ENCODE peak calls at places on chromosomes 16 and 17, in seven cellular contexts. L, E, R, O, N, H and Q are unnamed samples.

GRCh38 chr17:20008242-20009051 is 712 bp upstream of the SPECC1 start:
- DNase-seq in N (no peak), H (peak), R (peak), E (peak), L (no peak), O (peak), Q (no peak)

GRCh38 chr16:19700319-19700781 is 17.7 kb downstream of the KNOP1 start:
- DNase-seq in L (peak), H (peak), N (no peak), E (peak), O (no peak), R (no peak), Q (no peak)

GRCh38 chr16:46688101-46688656 is 799 bp downstream of the VPS35 start:
- DNase-seq in R (no peak), N (no peak), O (peak), H (no peak), E (peak), L (peak), Q (no peak)

GRCh38 chr17:81094744-81095607 is 60.0 kb downstream of the BAIAP2 start:
- DNase-seq in O (peak), L (peak), H (peak), R (no peak), N (peak), E (peak), Q (peak)

GRCh38 chr17:1577186-1577585 is 14.6 kb upstream of the PITPNA start:
- DNase-seq in N (peak), H (peak), L (peak), E (peak), R (peak), O (peak), Q (no peak)

GRCh38 chr17:3589784-3590183 is 19.4 kb downstream of the TRPV1 start:
- DNase-seq in L (no peak), R (no peak), O (no peak), E (no peak), N (no peak), H (no peak), Q (no peak)

GRCh38 chr17:70687421-70687820 is 518.1 kb downstream of the KCNJ2 start:
- DNase-seq in L (no peak), E (no peak), H (no peak), O (no peak), N (no peak), R (no peak), Q (no peak)

GRCh38 chr17:27445971-27446370 is 10.3 kb upstream of the KSR1 start:
- DNase-seq in E (no peak), N (no peak), O (no peak), H (no peak), R (no peak), L (no peak), Q (no peak)

GRCh38 chr16:88856122-88856827 is 472 bp downstream of the GALNS start:
- DNase-seq in E (no peak), H (peak), O (no peak), L (no peak), N (peak), R (no peak), Q (no peak)

GRCh38 chr17:38663964-38664644 is 10.7 kb downstream of the EPOP start:
- DNase-seq in R (no peak), N (no peak), O (no peak), E (no peak), L (no peak), H (no peak), Q (no peak)

GRCh38 chr17:63378411-63379076 is 67.6 kb downstream of the CYB561 start:
- DNase-seq in R (no peak), N (no peak), O (no peak), H (no peak), E (no peak), L (peak), Q (no peak)

GRCh38 chr17:8128125-8128784 is 4.3 kb upstream of the HES7 start:
- DNase-seq in O (no peak), E (no peak), R (no peak), H (no peak), L (no peak), N (no peak), Q (no peak)

GRCh38 chr17:2337152-2337810 is at the start of gene SGSM2:
- DNase-seq in E (peak), R (peak), H (peak), N (peak), O (no peak), L (peak), Q (no peak)

GRCh38 chr17:7932483-7932891 is 481 bp downstream of the CNTROB start:
- DNase-seq in L (peak), E (peak), O (peak), H (peak), R (peak), N (no peak), Q (no peak)

GRCh38 chr16:87080571-87081167 is 236.5 kb downstream of the C16orf95 start:
- DNase-seq in O (no peak), L (no peak), N (no peak), E (no peak), R (no peak), H (no peak), Q (no peak)

GRCh38 chr16:29256501-29256981 is 150.0 kb downstream of the NPIPB11 start:
- DNase-seq in L (no peak), R (no peak), O (no peak), N (no peak), H (peak), E (no peak), Q (no peak)

GRCh38 chr17:66775881-66776400 is 59.0 kb upstream of the CACNG5 start:
- DNase-seq in E (no peak), H (no peak), N (no peak), O (no peak), R (no peak), L (no peak), Q (no peak)

GRCh38 chr17:66779186-66779585 is 55.7 kb upstream of the CACNG5 start:
- DNase-seq in R (no peak), N (no peak), L (no peak), H (no peak), O (no peak), E (no peak), Q (no peak)

GRCh38 chr17:66776999-66777688 is 57.8 kb upstream of the CACNG5 start:
- DNase-seq in E (no peak), O (no peak), N (no peak), R (no peak), L (no peak), H (no peak), Q (no peak)

GRCh38 chr17:66778531-66778930 is 56.4 kb upstream of the CACNG5 start:
- DNase-seq in E (no peak), N (no peak), O (no peak), R (no peak), L (no peak), H (no peak), Q (no peak)

DNA sequence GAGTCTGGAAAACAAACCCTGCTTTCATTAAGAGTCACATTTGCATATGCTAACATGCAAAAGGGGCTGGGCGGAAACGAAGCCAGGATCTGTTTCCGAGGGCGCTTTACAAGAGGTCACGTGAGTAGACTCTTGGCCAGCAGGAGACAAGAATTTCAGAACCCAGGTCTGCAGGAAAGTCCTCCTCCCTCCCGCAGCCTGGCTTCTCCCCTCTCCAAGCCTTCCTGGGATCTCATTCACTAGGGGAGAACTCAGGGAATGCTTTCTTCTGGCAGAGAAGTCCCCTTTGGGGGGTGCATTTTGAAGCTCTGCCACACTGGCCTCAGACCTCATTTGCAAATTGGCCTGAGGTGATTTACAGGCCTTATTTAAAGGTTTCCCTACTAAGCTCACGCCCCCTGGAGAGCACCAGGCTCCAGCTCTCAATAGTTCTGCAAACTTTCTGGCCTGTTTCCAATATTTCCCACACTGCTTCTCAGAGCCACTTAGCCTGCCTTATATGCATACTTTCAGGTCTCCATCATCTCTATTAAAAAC is 57.2 kb upstream of the CACNG5 start:
- DNase-seq in L (peak), H (no peak), O (no peak), R (no peak), E (no peak), N (no peak), Q (no peak)
- TF ChIP-seq CTCF in L (no peak), H (no peak), O (no peak), R (no peak), E (no peak), N (no peak), Q (no peak)

GRCh38 chr16:25256821-25257503 is 683 bp downstream of the ZKSCAN2 start:
- DNase-seq in O (no peak), L (peak), H (no peak), E (no peak), N (no peak), R (no peak), Q (no peak)
- TF ChIP-seq CTCF in O (peak), L (peak), H (no peak), E (no peak), N (no peak), R (no peak), Q (peak)

DNA sequence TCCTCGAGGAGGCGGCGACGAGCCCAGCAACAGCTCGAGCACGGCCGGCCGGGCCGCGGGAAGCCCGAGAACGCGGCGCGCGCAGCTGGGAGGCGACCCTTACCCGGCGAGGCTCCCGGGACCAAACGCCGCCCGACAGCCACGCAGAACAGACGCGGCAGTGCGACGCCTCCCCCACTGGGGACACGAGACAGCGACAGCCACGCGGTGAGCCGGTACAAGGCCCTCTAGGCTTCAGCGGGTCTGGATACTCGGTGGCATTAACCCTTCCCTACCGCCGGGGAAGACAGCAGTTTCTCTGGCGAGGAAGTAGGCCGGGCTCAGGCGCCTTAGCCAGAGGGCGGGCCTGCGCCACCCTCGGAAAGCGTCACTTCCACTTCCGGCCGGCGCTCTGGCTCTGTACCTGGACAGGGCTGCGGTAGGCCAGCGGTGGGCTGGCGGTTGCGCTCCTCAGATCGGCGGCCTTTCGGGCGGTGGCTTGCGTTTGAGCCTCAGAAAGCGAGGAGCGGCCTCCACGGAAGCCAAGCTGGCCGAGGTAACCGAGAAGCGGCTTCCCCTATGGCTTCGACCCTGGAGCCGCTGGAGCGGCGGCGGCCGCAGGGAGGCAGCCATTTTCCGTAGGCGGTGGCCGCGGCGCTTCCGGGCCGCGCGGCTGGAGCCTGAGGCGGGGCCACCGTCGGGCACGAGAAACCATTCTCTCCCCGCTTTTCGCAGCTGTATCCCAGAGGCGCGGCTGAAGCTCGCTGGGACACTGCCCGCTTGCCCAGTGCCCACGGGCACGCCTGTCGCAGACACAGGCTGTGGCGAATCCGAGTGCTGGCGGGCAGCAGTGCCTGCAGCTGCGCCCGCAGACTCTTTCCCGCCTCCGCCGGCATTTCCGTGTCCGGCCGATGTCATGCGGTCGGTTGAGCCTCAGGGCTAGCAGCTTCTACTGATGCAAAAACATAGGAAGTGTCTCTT is at the start of the genes TIGD7 and ZNF75A:
- DNase-seq in L (peak), R (peak), N (peak), H (peak), E (peak), O (peak), Q (peak)
- TF ChIP-seq CTCF in L (peak), R (no peak), N (no peak), H (peak), E (no peak), O (no peak), Q (peak)

GRCh38 chr17:30906101-30906911 is at the start of gene TEFM:
- DNase-seq in N (peak), E (peak), O (peak), H (peak), R (peak), L (peak), Q (peak)
- TF ChIP-seq CTCF in N (no peak), E (no peak), O (no peak), H (no peak), R (no peak), L (no peak), Q (peak)

GRCh38 chr17:74759941-74760340 is 11.5 kb downstream of the NHERF1 start:
- DNase-seq in L (no peak), O (peak), H (no peak), N (no peak), R (no peak), E (no peak), Q (no peak)

GRCh38 chr17:74757931-74758845 is 9.8 kb downstream of the NHERF1 start:
- DNase-seq in N (no peak), L (peak), E (no peak), R (no peak), H (no peak), O (no peak), Q (no peak)

GRCh38 chr17:74759243-74759801 is 10.9 kb downstream of the NHERF1 start:
- DNase-seq in O (no peak), L (no peak), E (no peak), N (no peak), H (no peak), R (peak), Q (no peak)

GRCh38 chr17:74757502-74757901 is 9.1 kb downstream of the NHERF1 start:
- DNase-seq in E (no peak), N (no peak), R (no peak), H (no peak), L (peak), O (no peak), Q (no peak)

DNA sequence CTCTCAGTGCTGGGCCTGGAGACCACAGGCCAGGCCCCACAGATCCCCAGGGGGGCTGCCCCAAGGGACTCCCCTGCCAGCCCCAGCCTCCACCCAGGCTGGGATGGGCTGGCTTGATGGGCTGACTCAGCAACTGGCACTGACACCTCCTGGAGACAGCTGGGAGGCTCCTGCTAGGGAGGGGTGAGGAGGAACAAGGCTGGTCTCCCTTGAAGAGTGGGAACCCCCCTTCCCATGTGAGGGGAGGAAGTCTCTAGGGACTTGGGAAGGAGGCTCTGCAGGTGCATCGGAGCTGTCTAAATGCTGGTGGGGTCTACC is 10.4 kb downstream of the NHERF1 start:
- DNase-seq in R (no peak), O (peak), H (no peak), N (no peak), L (no peak), E (peak), Q (no peak)
- TF ChIP-seq CTCF in R (no peak), O (no peak), H (no peak), N (no peak), L (no peak), E (no peak), Q (no peak)